ENCODE peak calls at places on chromosomes 3 and 15, in five cellular contexts. N, X, U, K and Q are unnamed samples.

GRCh38 chr3:58526124-58526957 is 10.6 kb downstream of the ACOX2 start:
- DNase-seq in K (peak; percentile 85), X (no peak), N (no peak), U (no peak), Q (no peak)

GRCh38 chr3:97901327-97902295 is 70.6 kb downstream of the RIOX2 start:
- DNase-seq in X (no peak), N (no peak), U (no peak), K (no peak), Q (peak; percentile 7)

GRCh38 chr15:65841121-65841930 is 28.0 kb upstream of the RAB11A start:
- DNase-seq in U (no peak), N (no peak), K (no peak), X (no peak), Q (no peak)

GRCh38 chr3:184741259-184741556 is 29.3 kb upstream of the MAGEF1 start:
- DNase-seq in X (no peak), N (no peak), U (no peak), K (no peak), Q (no peak)

GRCh38 chr3:7536510-7536909 is 675.6 kb downstream of the GRM7 start:
- DNase-seq in U (no peak), K (no peak), X (no peak), N (no peak), Q (no peak)

GRCh38 chr3:46947981-46948791 is 28.4 kb downstream of the CCDC12 start:
- DNase-seq in K (peak; percentile 89), X (no peak), N (peak; percentile 52), U (no peak), Q (peak; percentile 86)

GRCh38 chr15:35062164-35063099 is 22.7 kb downstream of the NANOGP8 start:
- DNase-seq in U (no peak), N (no peak), X (no peak), K (no peak), Q (no peak)

GRCh38 chr3:18441521-18441920 is 16.4 kb upstream of the SATB1 start:
- DNase-seq in N (no peak), K (no peak), U (no peak), X (no peak), Q (no peak)

GRCh38 chr3:152127058-152127457 is 141.7 kb upstream of the MBNL1 start:
- DNase-seq in U (no peak), X (no peak), N (no peak), K (no peak), Q (no peak)

GRCh38 chr3:117407317-117407716 is 697.7 kb downstream of the TUSC7 start:
- DNase-seq in N (no peak), U (no peak), K (peak; percentile 37), X (no peak), Q (no peak)

GRCh38 chr3:16448691-16449090 is 64.8 kb downstream of the RFTN1 start:
- DNase-seq in K (peak; percentile 46), X (peak; percentile 86), U (no peak), N (no peak), Q (peak; percentile 54)

GRCh38 chr3:42830437-42831320 is 21.4 kb downstream of the ACKR2 start:
- DNase-seq in U (no peak), N (no peak), K (peak; percentile 37), X (no peak), Q (no peak)

GRCh38 chr3:13537244-13537921 is 11.5 kb upstream of the FBLN2 start:
- DNase-seq in K (no peak), U (no peak), X (no peak), N (no peak), Q (no peak)

GRCh38 chr15:85316244-85316934 is 64.0 kb upstream of the AKAP13 start:
- DNase-seq in N (no peak), X (no peak), K (peak; percentile 27), U (no peak), Q (no peak)

GRCh38 chr3:70919091-70919490 is 606.7 kb upstream of the MDFIC2 start:
- DNase-seq in K (no peak), U (no peak), N (no peak), X (no peak), Q (no peak)

GRCh38 chr3:184651945-184652344 is 59.9 kb downstream of the MAGEF1 start:
- DNase-seq in N (no peak), X (no peak), U (no peak), K (no peak), Q (no peak)

GRCh38 chr15:72758195-72758594 is 25.4 kb downstream of the ADPGK start:
- DNase-seq in X (no peak), N (no peak), K (peak; percentile 19), U (no peak), Q (no peak)

GRCh38 chr15:30065025-30065801 is 17.5 kb upstream of the GOLGA8J start:
- DNase-seq in K (no peak), U (no peak), N (no peak), X (no peak), Q (no peak)

GRCh38 chr15:43169888-43170287 is 15.3 kb upstream of the CCNDBP1 start:
- DNase-seq in N (no peak), U (no peak), X (no peak), K (no peak), Q (no peak)

GRCh38 chr3:194686816-194687637 is 1.3 kb downstream of the FAM43A start:
- DNase-seq in K (no peak), U (no peak), N (peak; percentile 92), X (peak; percentile 81), Q (peak; percentile 29)

GRCh38 chr3:178618197-178618596 is 82.0 kb downstream of the KCNMB2 start:
- DNase-seq in U (no peak), N (no peak), X (no peak), K (no peak), Q (no peak)

GRCh38 chr15:77019476-77020331 is 24.8 kb downstream of the PSTPIP1 start:
- DNase-seq in X (no peak), U (no peak), N (no peak), K (no peak), Q (no peak)

GRCh38 chr15:74264081-74264501 is 28.0 kb downstream of the CCDC33 start:
- DNase-seq in X (no peak), K (no peak), U (no peak), N (no peak), Q (no peak)

GRCh38 chr15:64763462-64763861 is 11.9 kb downstream of the RBPMS2 start:
- DNase-seq in U (no peak), K (no peak), N (no peak), X (no peak), Q (no peak)

GRCh38 chr15:74444106-74445062 is 10.6 kb upstream of the SEMA7A start:
- DNase-seq in N (no peak), U (no peak), X (peak; percentile 54), K (no peak), Q (no peak)

GRCh38 chr3:169117264-169117663 is 546.2 kb downstream of the MECOM start:
- DNase-seq in N (no peak), X (no peak), K (no peak), U (no peak), Q (no peak)

GRCh38 chr3:12679468-12679867 is 15.6 kb upstream of the RAF1 start:
- DNase-seq in X (no peak), K (peak; percentile 89), U (no peak), N (no peak), Q (no peak)

GRCh38 chr15:85499498-85499897 is 119.1 kb downstream of the AKAP13 start:
- DNase-seq in K (no peak), U (no peak), X (no peak), N (no peak), Q (no peak)

GRCh38 chr3:145843561-145843960 is 317.4 kb downstream of the PLOD2 start:
- DNase-seq in U (no peak), X (no peak), K (no peak), N (no peak), Q (no peak)

GRCh38 chr3:145842302-145842897 is 318.6 kb downstream of the PLOD2 start:
- DNase-seq in K (no peak), U (no peak), N (no peak), X (no peak), Q (no peak)
- TF ChIP-seq EP300 in K (no peak), U (no peak), N (no peak), X (no peak), Q (no peak)

GRCh38 chr3:143343031-143343430 is 223.5 kb downstream of the CHST2 start:
- DNase-seq in U (no peak), K (no peak), N (no peak), X (no peak), Q (no peak)

GRCh38 chr3:143349455-143349854 is 229.9 kb downstream of the CHST2 start:
- DNase-seq in X (no peak), N (no peak), K (no peak), U (no peak), Q (no peak)

GRCh38 chr3:143348486-143349327 is 229.1 kb downstream of the CHST2 start:
- DNase-seq in N (no peak), K (no peak), U (no peak), X (no peak), Q (no peak)

GRCh38 chr3:143343944-143344343 is 224.4 kb downstream of the CHST2 start:
- DNase-seq in K (no peak), U (no peak), X (no peak), N (no peak), Q (no peak)

GRCh38 chr3:143344516-143345165 is 225.1 kb downstream of the CHST2 start:
- DNase-seq in N (no peak), X (no peak), U (no peak), K (no peak), Q (no peak)
- TF ChIP-seq POLR2A in N (no peak), X (no peak), U (no peak), K (no peak), Q (no peak)

GRCh38 chr15:99584081-99584600 is 18.4 kb downstream of the MEF2A start:
- DNase-seq in N (no peak), U (no peak), K (no peak), X (no peak), Q (no peak)

GRCh38 chr15:99582508-99582960 is 16.8 kb downstream of the MEF2A start:
- DNase-seq in K (no peak), N (no peak), U (no peak), X (no peak), Q (no peak)

GRCh38 chr15:99574502-99574901 is 8.7 kb downstream of the MEF2A start:
- DNase-seq in N (no peak), X (no peak), K (no peak), U (no peak), Q (no peak)

GRCh38 chr15:99578809-99579208 is 13.0 kb downstream of the MEF2A start:
- DNase-seq in K (no peak), U (no peak), X (no peak), N (no peak), Q (no peak)

GRCh38 chr15:99580061-99580460 is 14.3 kb downstream of the MEF2A start:
- DNase-seq in X (no peak), K (no peak), U (no peak), N (no peak), Q (no peak)
- H3K9me3 ChIP-seq in X (no peaks in the 10 kb centered on the region), K (peaks cover 7% of the 10 kb centered on the region), U (no peaks in the 10 kb centered on the region), N (peaks cover 4% of the 10 kb centered on the region), Q (no peaks in the 10 kb centered on the region)

DNA sequence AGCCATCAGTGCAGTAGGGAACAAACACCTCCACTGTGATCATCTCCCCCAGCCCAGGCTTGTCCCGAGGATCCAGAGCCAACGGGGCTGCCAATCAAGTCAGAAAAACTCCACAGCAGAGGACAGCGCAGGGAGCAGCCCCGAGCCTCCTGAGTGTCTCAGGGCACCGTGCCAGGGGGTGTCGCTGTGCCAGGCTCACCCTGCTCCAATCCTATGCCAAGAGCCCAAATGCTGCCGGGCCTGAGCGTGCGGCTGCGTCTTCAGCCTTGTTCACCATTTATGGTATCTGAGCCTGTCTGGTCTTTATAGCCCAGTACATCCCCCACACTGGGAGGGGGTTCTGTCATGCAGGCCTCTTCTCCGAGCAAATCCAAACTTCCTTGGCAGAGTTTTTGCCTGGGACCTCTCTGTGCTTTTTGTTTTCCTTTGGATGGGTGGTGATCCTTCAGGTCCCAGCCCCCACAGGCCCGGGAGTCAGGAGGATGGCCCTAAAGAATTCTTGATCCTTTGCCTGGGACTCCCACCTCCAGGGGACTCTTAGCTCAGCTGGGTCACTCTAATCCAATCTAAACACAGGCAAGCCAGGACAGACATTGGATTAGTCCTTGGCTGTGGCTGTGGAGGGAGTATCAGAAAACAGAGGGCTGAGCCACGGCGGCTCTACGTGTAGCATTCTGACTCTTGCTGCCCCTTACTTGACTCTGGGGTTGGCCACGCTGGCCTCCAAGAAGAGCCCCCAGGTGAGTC is 135.1 kb upstream of the HACD2 start:
- DNase-seq in K (no peak), U (no peak), X (peak; percentile 96), N (peak; percentile 82), Q (peak; percentile 60)
- TF ChIP-seq EP300 in K (no peak), U (no peak), X (peak; percentile 55), N (no peak), Q (no peak)